ENCODE peak calls at places on chromosomes 3 and 15, in four cellular contexts. One of them, this sample, is unnamed.

GRCh38 chr3:130843441-130843840 is 50.4 kb upstream of the ATP2C1 start:
- DNase-seq in MM.1S: no peak
- DNase-seq in HepG2: no peak
- DNase-seq in OCI-LY7: no peak
- DNase-seq in this sample: no peak

GRCh38 chr3:21573291-21573690 is 177.7 kb downstream of the ZNF385D start:
- DNase-seq in MM.1S: no peak
- DNase-seq in HepG2: no peak
- DNase-seq in OCI-LY7: no peak
- DNase-seq in this sample: no peak

GRCh38 chr15:85312925-85313324 is 67.5 kb upstream of the AKAP13 start:
- DNase-seq in MM.1S: no peak
- DNase-seq in HepG2: peak
- DNase-seq in OCI-LY7: no peak
- DNase-seq in this sample: peak

GRCh38 chr3:175748087-175748732 is 889.1 kb downstream of the NAALADL2 start:
- DNase-seq in MM.1S: no peak
- DNase-seq in HepG2: no peak
- DNase-seq in OCI-LY7: no peak
- DNase-seq in this sample: peak

GRCh38 chr3:36677331-36678007 is 86.9 kb downstream of the DCLK3 start:
- DNase-seq in MM.1S: no peak
- DNase-seq in HepG2: peak
- DNase-seq in OCI-LY7: no peak
- DNase-seq in this sample: peak

GRCh38 chr3:195045481-195045880 is 225.5 kb downstream of the XXYLT1 start:
- DNase-seq in MM.1S: no peak
- DNase-seq in HepG2: no peak
- DNase-seq in OCI-LY7: no peak
- DNase-seq in this sample: no peak

GRCh38 chr15:58509556-58509955 is 77.8 kb downstream of the LIPC start:
- DNase-seq in MM.1S: no peak
- DNase-seq in HepG2: no peak
- DNase-seq in OCI-LY7: no peak
- DNase-seq in this sample: no peak

GRCh38 chr3:114111060-114111790 is 54.7 kb downstream of the QTRT2 start:
- DNase-seq in MM.1S: no peak
- DNase-seq in HepG2: no peak
- DNase-seq in OCI-LY7: no peak
- DNase-seq in this sample: no peak

GRCh38 chr3:23659274-23659673 is 146.5 kb upstream of the UBE2E1 start:
- DNase-seq in MM.1S: peak
- DNase-seq in HepG2: no peak
- DNase-seq in OCI-LY7: peak
- DNase-seq in this sample: no peak

GRCh38 chr3:132284006-132284405 is 33.2 kb upstream of the ACP3 start:
- DNase-seq in MM.1S: no peak
- DNase-seq in HepG2: no peak
- DNase-seq in OCI-LY7: no peak
- DNase-seq in this sample: no peak

GRCh38 chr15:45645026-45645980 is 10.5 kb downstream of the SQOR start:
- DNase-seq in MM.1S: no peak
- DNase-seq in HepG2: no peak
- DNase-seq in OCI-LY7: no peak
- DNase-seq in this sample: peak

GRCh38 chr3:38992117-38992779 is 59.5 kb downstream of the SCN11A start:
- DNase-seq in MM.1S: no peak
- DNase-seq in HepG2: no peak
- DNase-seq in OCI-LY7: no peak
- DNase-seq in this sample: peak

GRCh38 chr3:18049101-18049500 is 306.7 kb upstream of the TBC1D5 start:
- DNase-seq in MM.1S: no peak
- DNase-seq in HepG2: no peak
- DNase-seq in OCI-LY7: no peak
- DNase-seq in this sample: no peak

GRCh38 chr15:50247819-50248650 is 17.5 kb downstream of the HDC start:
- DNase-seq in MM.1S: peak
- DNase-seq in HepG2: no peak
- DNase-seq in OCI-LY7: no peak
- DNase-seq in this sample: no peak

GRCh38 chr3:190325923-190326322 is 3.7 kb upstream of the CLDN1 start:
- DNase-seq in MM.1S: no peak
- DNase-seq in HepG2: no peak
- DNase-seq in OCI-LY7: no peak
- DNase-seq in this sample: no peak

GRCh38 chr15:72086920-72087648 is 30.9 kb downstream of the MYO9A start:
- DNase-seq in MM.1S: no peak
- DNase-seq in HepG2: no peak
- DNase-seq in OCI-LY7: no peak
- DNase-seq in this sample: no peak

GRCh38 chr15:68773036-68773435 is 47.7 kb downstream of the ANP32A start:
- DNase-seq in MM.1S: no peak
- DNase-seq in HepG2: no peak
- DNase-seq in OCI-LY7: no peak
- DNase-seq in this sample: no peak

GRCh38 chr3:83633758-83634157 is 1325.0 kb upstream of the CADM2 start:
- DNase-seq in MM.1S: no peak
- DNase-seq in HepG2: peak
- DNase-seq in OCI-LY7: no peak
- DNase-seq in this sample: no peak

GRCh38 chr3:176867681-176868663 is 329.3 kb downstream of the TBL1XR1 start:
- DNase-seq in MM.1S: peak
- DNase-seq in HepG2: no peak
- DNase-seq in OCI-LY7: no peak
- DNase-seq in this sample: no peak

GRCh38 chr3:169836942-169837275 is 24.2 kb upstream of the LRRC34 start:
- DNase-seq in MM.1S: no peak
- DNase-seq in HepG2: no peak
- DNase-seq in OCI-LY7: no peak
- DNase-seq in this sample: peak

GRCh38 chr3:160753953-160754352 is 2.1 kb upstream of the PPM1L start:
- DNase-seq in MM.1S: no peak
- DNase-seq in HepG2: no peak
- DNase-seq in OCI-LY7: no peak
- DNase-seq in this sample: peak

GRCh38 chr3:101809178-101810022 is 30.4 kb downstream of the NXPE3 start:
- DNase-seq in MM.1S: no peak
- DNase-seq in HepG2: peak
- DNase-seq in OCI-LY7: peak
- DNase-seq in this sample: peak

GRCh38 chr15:101490922-101491738 is 1.6 kb upstream of the PCSK6 start:
- DNase-seq in MM.1S: no peak
- DNase-seq in HepG2: no peak
- DNase-seq in OCI-LY7: no peak
- DNase-seq in this sample: peak

GRCh38 chr15:25683415-25683814 is 179.7 kb downstream of the ATP10A start:
- DNase-seq in MM.1S: no peak
- DNase-seq in HepG2: no peak
- DNase-seq in OCI-LY7: no peak
- DNase-seq in this sample: no peak
- H3K27ac ChIP-seq in MM.1S: no peak
- H3K27ac ChIP-seq in HepG2: no peak
- H3K27ac ChIP-seq in OCI-LY7: no peak
- H3K27ac ChIP-seq in this sample: no peak

DNA sequence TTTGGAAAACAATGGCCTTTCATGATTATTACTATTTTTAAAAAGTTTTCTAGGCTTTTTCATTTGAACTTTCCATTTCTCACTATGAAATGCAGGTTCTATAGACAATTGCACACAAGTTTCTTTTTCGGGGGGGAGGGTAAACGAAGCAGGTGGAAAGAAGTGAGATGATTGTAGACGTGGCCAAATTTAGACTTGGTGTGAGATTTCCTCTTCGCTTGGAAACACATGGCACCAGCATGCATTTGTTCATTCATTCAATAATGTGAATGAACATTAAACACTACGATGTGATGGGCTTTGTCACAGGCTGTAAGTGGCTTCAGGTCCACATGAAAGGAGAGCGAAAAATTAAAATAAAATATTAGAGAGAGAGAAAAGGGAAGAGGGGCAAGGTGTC is 35.9 kb downstream of the GAP43 start:
- DNase-seq in MM.1S: peak
- DNase-seq in HepG2: no peak
- DNase-seq in OCI-LY7: peak
- DNase-seq in this sample: no peak
- H2AFZ ChIP-seq in MM.1S: peak
- H2AFZ ChIP-seq in HepG2: no peak
- H2AFZ ChIP-seq in OCI-LY7: peak
- H2AFZ ChIP-seq in this sample: peak

DNA sequence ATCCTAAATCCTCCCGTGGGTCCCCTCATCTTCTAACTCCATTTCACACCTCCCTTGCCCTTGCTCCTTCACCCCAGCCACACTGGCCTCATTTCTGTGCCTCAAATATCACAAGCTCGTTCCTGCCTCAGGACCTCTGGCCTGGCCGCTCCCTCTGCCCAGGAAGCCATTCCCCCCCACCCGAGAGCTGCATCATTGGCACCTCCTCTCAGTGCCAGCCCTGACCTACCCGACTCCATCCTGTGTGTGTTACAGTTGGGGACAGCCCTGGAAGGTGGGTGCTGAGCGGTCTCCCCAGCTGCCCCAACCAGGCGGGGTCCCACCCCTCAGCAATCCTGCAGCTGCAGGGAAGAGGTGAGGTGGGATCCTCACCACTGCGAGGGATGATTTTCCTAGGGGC is 14.5 kb downstream of the PLXND1 start:
- DNase-seq in MM.1S: no peak
- DNase-seq in HepG2: no peak
- DNase-seq in OCI-LY7: no peak
- DNase-seq in this sample: peak
- H3K27ac ChIP-seq in MM.1S: no peak
- H3K27ac ChIP-seq in HepG2: peak
- H3K27ac ChIP-seq in OCI-LY7: no peak
- H3K27ac ChIP-seq in this sample: peak

GRCh38 chr3:5037828-5038227 is 58.6 kb downstream of the BHLHE40 start:
- DNase-seq in MM.1S: no peak
- DNase-seq in HepG2: no peak
- DNase-seq in OCI-LY7: no peak
- DNase-seq in this sample: no peak
- H2AFZ ChIP-seq in MM.1S: no peak
- H2AFZ ChIP-seq in HepG2: no peak
- H2AFZ ChIP-seq in OCI-LY7: no peak
- H2AFZ ChIP-seq in this sample: peak

DNA sequence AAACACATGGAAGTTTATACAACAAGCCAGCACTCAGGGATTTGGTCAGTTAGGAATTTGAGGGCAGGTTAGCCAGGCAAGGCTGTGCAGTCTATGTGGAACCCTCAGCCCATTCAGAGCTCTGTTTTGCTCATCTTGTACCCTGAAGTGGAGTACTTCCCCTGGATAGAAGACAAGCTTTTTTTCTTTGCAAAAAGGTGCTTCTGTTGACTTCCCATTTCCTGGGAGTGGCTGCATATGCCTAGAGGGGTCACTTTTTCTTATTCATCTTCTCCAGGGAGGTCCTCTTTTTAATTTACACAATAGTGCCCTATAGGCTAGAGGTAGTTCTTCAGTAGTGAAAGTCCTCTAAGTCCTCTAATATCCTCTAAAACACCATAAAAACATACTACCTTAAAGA is 225.0 kb upstream of the P2RY1 start:
- DNase-seq in MM.1S: no peak
- DNase-seq in HepG2: no peak
- DNase-seq in OCI-LY7: no peak
- DNase-seq in this sample: no peak
- H3K27ac ChIP-seq in MM.1S: no peak
- H3K27ac ChIP-seq in HepG2: no peak
- H3K27ac ChIP-seq in OCI-LY7: no peak
- H3K27ac ChIP-seq in this sample: no peak

DNA sequence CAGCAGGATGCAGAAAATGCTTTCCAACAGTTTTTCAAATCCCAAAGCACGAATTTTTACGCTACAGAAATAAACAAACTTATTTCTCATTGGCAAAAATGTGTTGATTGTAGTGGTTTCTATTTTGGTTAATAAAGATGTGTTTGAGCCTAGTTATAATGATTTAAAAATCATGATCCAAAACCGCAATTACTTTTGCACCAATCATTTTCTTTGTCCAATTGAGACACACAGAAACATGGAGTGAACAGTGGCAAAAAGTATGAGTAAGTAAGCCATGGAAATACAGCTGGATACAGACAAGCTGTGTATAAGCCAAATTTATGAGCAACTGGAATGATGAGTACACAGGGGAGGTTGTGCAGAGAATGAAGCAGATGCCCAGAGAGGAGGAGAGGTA is 427.9 kb downstream of the NTRK3 start:
- DNase-seq in MM.1S: no peak
- DNase-seq in HepG2: no peak
- DNase-seq in OCI-LY7: no peak
- DNase-seq in this sample: no peak
- H2AFZ ChIP-seq in MM.1S: no peak
- H2AFZ ChIP-seq in HepG2: no peak
- H2AFZ ChIP-seq in OCI-LY7: no peak
- H2AFZ ChIP-seq in this sample: no peak

GRCh38 chr3:52461874-52462273 is 6.5 kb downstream of the NISCH start:
- DNase-seq in MM.1S: no peak
- DNase-seq in HepG2: no peak
- DNase-seq in OCI-LY7: no peak
- DNase-seq in this sample: no peak
- H3K27ac ChIP-seq in MM.1S: no peak
- H3K27ac ChIP-seq in HepG2: no peak
- H3K27ac ChIP-seq in OCI-LY7: no peak
- H3K27ac ChIP-seq in this sample: no peak

GRCh38 chr3:66443404-66443803 is 57.4 kb downstream of the LRIG1 start:
- DNase-seq in MM.1S: no peak
- DNase-seq in HepG2: no peak
- DNase-seq in OCI-LY7: no peak
- DNase-seq in this sample: no peak
- H2AFZ ChIP-seq in MM.1S: no peak
- H2AFZ ChIP-seq in HepG2: no peak
- H2AFZ ChIP-seq in OCI-LY7: no peak
- H2AFZ ChIP-seq in this sample: no peak

This sample was measured in osteoblast.